ENCODE peak calls at places on chromosomes 16 and 17, in five cellular contexts. One of them, this sample, is unnamed.

GRCh38 chr17:66716236-66717026 is 118.5 kb upstream of the CACNG5 start:
- DNase-seq in amniotic stem cell: no peak
- DNase-seq in EH: no peak
- DNase-seq in NCI-H226: no peak
- DNase-seq in activated CD4-positive, alpha-beta T cell treated with anti-CD3 and anti-CD28 coated beads, Interleukin-2, amount 50 U/mL, for 1 hour: no peak
- DNase-seq in this sample: peak

GRCh38 chr16:11743308-11744074 is 834 bp upstream of the TXNDC11 start:
- DNase-seq in amniotic stem cell: no peak
- DNase-seq in EH: peak
- DNase-seq in NCI-H226: peak
- DNase-seq in activated CD4-positive, alpha-beta T cell treated with anti-CD3 and anti-CD28 coated beads, Interleukin-2, amount 50 U/mL, for 1 hour: peak
- DNase-seq in this sample: no peak

GRCh38 chr17:32863559-32863958 is 13.4 kb downstream of the MYO1D start:
- DNase-seq in amniotic stem cell: no peak
- DNase-seq in EH: peak
- DNase-seq in NCI-H226: no peak
- DNase-seq in activated CD4-positive, alpha-beta T cell treated with anti-CD3 and anti-CD28 coated beads, Interleukin-2, amount 50 U/mL, for 1 hour: no peak
- DNase-seq in this sample: no peak

GRCh38 chr16:75304521-75305363 is 53.3 kb upstream of the BCAR1 start:
- DNase-seq in amniotic stem cell: no peak
- DNase-seq in EH: peak
- DNase-seq in NCI-H226: peak
- DNase-seq in activated CD4-positive, alpha-beta T cell treated with anti-CD3 and anti-CD28 coated beads, Interleukin-2, amount 50 U/mL, for 1 hour: no peak
- DNase-seq in this sample: no peak

GRCh38 chr17:83062011-83062817 is 17.2 kb upstream of the METRNL start:
- DNase-seq in amniotic stem cell: no peak
- DNase-seq in EH: no peak
- DNase-seq in NCI-H226: no peak
- DNase-seq in activated CD4-positive, alpha-beta T cell treated with anti-CD3 and anti-CD28 coated beads, Interleukin-2, amount 50 U/mL, for 1 hour: no peak
- DNase-seq in this sample: peak

GRCh38 chr17:80001376-80001775 is 34.3 kb downstream of the TBC1D16 start:
- DNase-seq in amniotic stem cell: no peak
- DNase-seq in EH: no peak
- DNase-seq in NCI-H226: no peak
- DNase-seq in activated CD4-positive, alpha-beta T cell treated with anti-CD3 and anti-CD28 coated beads, Interleukin-2, amount 50 U/mL, for 1 hour: no peak
- DNase-seq in this sample: no peak

GRCh38 chr17:6775871-6776405 is at the start of gene FBXO39:
- DNase-seq in amniotic stem cell: no peak
- DNase-seq in EH: no peak
- DNase-seq in NCI-H226: no peak
- DNase-seq in activated CD4-positive, alpha-beta T cell treated with anti-CD3 and anti-CD28 coated beads, Interleukin-2, amount 50 U/mL, for 1 hour: no peak
- DNase-seq in this sample: peak

GRCh38 chr16:79253100-79253631 is 347.4 kb downstream of the MAF start:
- DNase-seq in amniotic stem cell: no peak
- DNase-seq in EH: no peak
- DNase-seq in NCI-H226: peak
- DNase-seq in activated CD4-positive, alpha-beta T cell treated with anti-CD3 and anti-CD28 coated beads, Interleukin-2, amount 50 U/mL, for 1 hour: no peak
- DNase-seq in this sample: no peak

GRCh38 chr16:24834459-24835335 is 11.1 kb upstream of the SLC5A11 start:
- DNase-seq in amniotic stem cell: no peak
- DNase-seq in EH: peak
- DNase-seq in NCI-H226: peak
- DNase-seq in activated CD4-positive, alpha-beta T cell treated with anti-CD3 and anti-CD28 coated beads, Interleukin-2, amount 50 U/mL, for 1 hour: no peak
- DNase-seq in this sample: peak

GRCh38 chr17:66724581-66725341 is 110.2 kb upstream of the CACNG5 start:
- DNase-seq in amniotic stem cell: no peak
- DNase-seq in EH: peak
- DNase-seq in NCI-H226: no peak
- DNase-seq in activated CD4-positive, alpha-beta T cell treated with anti-CD3 and anti-CD28 coated beads, Interleukin-2, amount 50 U/mL, for 1 hour: no peak
- DNase-seq in this sample: peak

GRCh38 chr17:44069974-44070454 is 521 bp upstream of the G6PC3 start:
- DNase-seq in amniotic stem cell: no peak
- DNase-seq in EH: peak
- DNase-seq in NCI-H226: no peak
- DNase-seq in activated CD4-positive, alpha-beta T cell treated with anti-CD3 and anti-CD28 coated beads, Interleukin-2, amount 50 U/mL, for 1 hour: no peak
- DNase-seq in this sample: peak

GRCh38 chr17:64281962-64282752 is 19.1 kb upstream of the TEX2 start:
- DNase-seq in amniotic stem cell: peak
- DNase-seq in EH: peak
- DNase-seq in NCI-H226: no peak
- DNase-seq in activated CD4-positive, alpha-beta T cell treated with anti-CD3 and anti-CD28 coated beads, Interleukin-2, amount 50 U/mL, for 1 hour: peak
- DNase-seq in this sample: peak

GRCh38 chr17:12789075-12789975 is at the start of gene ARHGAP44:
- DNase-seq in amniotic stem cell: no peak
- DNase-seq in EH: peak
- DNase-seq in NCI-H226: peak
- DNase-seq in activated CD4-positive, alpha-beta T cell treated with anti-CD3 and anti-CD28 coated beads, Interleukin-2, amount 50 U/mL, for 1 hour: no peak
- DNase-seq in this sample: peak

GRCh38 chr17:3724373-3725077 is 822 bp downstream of the HASPIN start:
- DNase-seq in amniotic stem cell: no peak
- DNase-seq in EH: peak
- DNase-seq in NCI-H226: no peak
- DNase-seq in activated CD4-positive, alpha-beta T cell treated with anti-CD3 and anti-CD28 coated beads, Interleukin-2, amount 50 U/mL, for 1 hour: no peak
- DNase-seq in this sample: no peak

GRCh38 chr16:75074920-75075687 is 41.5 kb downstream of the LDHD start:
- DNase-seq in amniotic stem cell: no peak
- DNase-seq in EH: no peak
- DNase-seq in NCI-H226: no peak
- DNase-seq in activated CD4-positive, alpha-beta T cell treated with anti-CD3 and anti-CD28 coated beads, Interleukin-2, amount 50 U/mL, for 1 hour: peak
- DNase-seq in this sample: no peak

GRCh38 chr17:72656114-72656763 is 436.2 kb downstream of the SLC39A11 start:
- DNase-seq in amniotic stem cell: no peak
- DNase-seq in EH: no peak
- DNase-seq in NCI-H226: no peak
- DNase-seq in activated CD4-positive, alpha-beta T cell treated with anti-CD3 and anti-CD28 coated beads, Interleukin-2, amount 50 U/mL, for 1 hour: no peak
- DNase-seq in this sample: no peak

GRCh38 chr16:74448990-74449389 is 27.7 kb upstream of the CLEC18B start:
- DNase-seq in amniotic stem cell: no peak
- DNase-seq in EH: peak
- DNase-seq in NCI-H226: peak
- DNase-seq in activated CD4-positive, alpha-beta T cell treated with anti-CD3 and anti-CD28 coated beads, Interleukin-2, amount 50 U/mL, for 1 hour: no peak
- DNase-seq in this sample: no peak

GRCh38 chr17:69573396-69573795 is 158.9 kb downstream of the MAP2K6 start:
- DNase-seq in amniotic stem cell: no peak
- DNase-seq in EH: no peak
- DNase-seq in NCI-H226: no peak
- DNase-seq in activated CD4-positive, alpha-beta T cell treated with anti-CD3 and anti-CD28 coated beads, Interleukin-2, amount 50 U/mL, for 1 hour: no peak
- DNase-seq in this sample: no peak

GRCh38 chr16:50744911-50745310 is 3.0 kb downstream of the CYLD start:
- DNase-seq in amniotic stem cell: no peak
- DNase-seq in EH: peak
- DNase-seq in NCI-H226: peak
- DNase-seq in activated CD4-positive, alpha-beta T cell treated with anti-CD3 and anti-CD28 coated beads, Interleukin-2, amount 50 U/mL, for 1 hour: no peak
- DNase-seq in this sample: no peak

GRCh38 chr16:69772560-69773254 is 10.6 kb downstream of the WWP2 start:
- DNase-seq in amniotic stem cell: no peak
- DNase-seq in EH: peak
- DNase-seq in NCI-H226: peak
- DNase-seq in activated CD4-positive, alpha-beta T cell treated with anti-CD3 and anti-CD28 coated beads, Interleukin-2, amount 50 U/mL, for 1 hour: no peak
- DNase-seq in this sample: no peak

GRCh38 chr17:42182927-42183734 is 2.1 kb downstream of the HCRT start:
- DNase-seq in amniotic stem cell: no peak
- DNase-seq in EH: peak
- DNase-seq in NCI-H226: peak
- DNase-seq in activated CD4-positive, alpha-beta T cell treated with anti-CD3 and anti-CD28 coated beads, Interleukin-2, amount 50 U/mL, for 1 hour: no peak
- DNase-seq in this sample: no peak

GRCh38 chr17:19753661-19754463 is 5.8 kb upstream of the ALDH3A1 start:
- DNase-seq in amniotic stem cell: no peak
- DNase-seq in EH: peak
- DNase-seq in NCI-H226: no peak
- DNase-seq in activated CD4-positive, alpha-beta T cell treated with anti-CD3 and anti-CD28 coated beads, Interleukin-2, amount 50 U/mL, for 1 hour: no peak
- DNase-seq in this sample: no peak

GRCh38 chr16:740764-741505 is at the start of gene CIAO3:
- DNase-seq in amniotic stem cell: peak
- DNase-seq in EH: peak
- DNase-seq in NCI-H226: peak
- DNase-seq in activated CD4-positive, alpha-beta T cell treated with anti-CD3 and anti-CD28 coated beads, Interleukin-2, amount 50 U/mL, for 1 hour: peak
- DNase-seq in this sample: peak

GRCh38 chr17:41777157-41777578 is 9.3 kb downstream of the JUP start:
- DNase-seq in amniotic stem cell: no peak
- DNase-seq in EH: no peak
- DNase-seq in NCI-H226: no peak
- DNase-seq in activated CD4-positive, alpha-beta T cell treated with anti-CD3 and anti-CD28 coated beads, Interleukin-2, amount 50 U/mL, for 1 hour: no peak
- DNase-seq in this sample: peak

GRCh38 chr17:28124962-28125361 is 82.5 kb downstream of the NLK start:
- DNase-seq in amniotic stem cell: no peak
- DNase-seq in EH: peak
- DNase-seq in NCI-H226: no peak
- DNase-seq in activated CD4-positive, alpha-beta T cell treated with anti-CD3 and anti-CD28 coated beads, Interleukin-2, amount 50 U/mL, for 1 hour: no peak
- DNase-seq in this sample: no peak

GRCh38 chr17:73786286-73786743 is 142.1 kb upstream of the SDK2 start:
- DNase-seq in amniotic stem cell: no peak
- DNase-seq in EH: no peak
- DNase-seq in NCI-H226: no peak
- DNase-seq in activated CD4-positive, alpha-beta T cell treated with anti-CD3 and anti-CD28 coated beads, Interleukin-2, amount 50 U/mL, for 1 hour: no peak
- DNase-seq in this sample: peak

GRCh38 chr17:49853470-49854015 is 5.7 kb upstream of the TAC4 start:
- DNase-seq in amniotic stem cell: no peak
- DNase-seq in EH: no peak
- DNase-seq in NCI-H226: no peak
- DNase-seq in activated CD4-positive, alpha-beta T cell treated with anti-CD3 and anti-CD28 coated beads, Interleukin-2, amount 50 U/mL, for 1 hour: no peak
- DNase-seq in this sample: no peak

GRCh38 chr17:2337811-2338657 is 733 bp downstream of the SGSM2 start:
- DNase-seq in amniotic stem cell: no peak
- DNase-seq in EH: peak
- DNase-seq in NCI-H226: peak
- DNase-seq in activated CD4-positive, alpha-beta T cell treated with anti-CD3 and anti-CD28 coated beads, Interleukin-2, amount 50 U/mL, for 1 hour: peak
- DNase-seq in this sample: peak